ENCODE peak calls at places on chromosomes 13 and 19, in five cellular contexts. One of them, this sample, is unnamed.

GRCh38 chr19:56983148-56983547 is 136.6 kb upstream of the USP29 start:
- DNase-seq in neuronal stem cell: peak; percentile 63
- DNase-seq in IMR-90: no peak
- DNase-seq in H1: no peak
- DNase-seq in mesenchymal stem cell: no peak
- DNase-seq in this sample: no peak

GRCh38 chr13:27043013-27043412 is 128.6 kb downstream of the USP12 start:
- DNase-seq in neuronal stem cell: no peak
- DNase-seq in IMR-90: peak; percentile 98
- DNase-seq in H1: peak; percentile 19
- DNase-seq in mesenchymal stem cell: peak; percentile 98
- DNase-seq in this sample: peak; percentile 85

GRCh38 chr19:12779162-12779993 is 4.0 kb upstream of the HOOK2 start:
- DNase-seq in neuronal stem cell: no peak
- DNase-seq in IMR-90: peak; percentile 77
- DNase-seq in H1: no peak
- DNase-seq in mesenchymal stem cell: peak; percentile 93
- DNase-seq in this sample: no peak

GRCh38 chr19:1087813-1088418 is 7.3 kb downstream of the POLR2E start:
- DNase-seq in neuronal stem cell: no peak
- DNase-seq in IMR-90: no peak
- DNase-seq in H1: no peak
- DNase-seq in mesenchymal stem cell: no peak
- DNase-seq in this sample: no peak

GRCh38 chr13:45909724-45910123 is 58.2 kb upstream of the SIAH3 start:
- DNase-seq in neuronal stem cell: no peak
- DNase-seq in IMR-90: no peak
- DNase-seq in H1: no peak
- DNase-seq in mesenchymal stem cell: no peak
- DNase-seq in this sample: no peak

GRCh38 chr13:30652746-30653145 is 35.0 kb downstream of the USPL1 start:
- DNase-seq in neuronal stem cell: no peak
- DNase-seq in IMR-90: no peak
- DNase-seq in H1: no peak
- DNase-seq in mesenchymal stem cell: no peak
- DNase-seq in this sample: no peak

GRCh38 chr13:30832845-30833332 is 73.2 kb upstream of the MEDAG start:
- DNase-seq in neuronal stem cell: no peak
- DNase-seq in IMR-90: no peak
- DNase-seq in H1: peak; percentile 9
- DNase-seq in mesenchymal stem cell: peak; percentile 57
- DNase-seq in this sample: no peak

GRCh38 chr13:51524312-51524711 is 60.0 kb upstream of the WDFY2 start:
- DNase-seq in neuronal stem cell: no peak
- DNase-seq in IMR-90: peak; percentile 44
- DNase-seq in H1: no peak
- DNase-seq in mesenchymal stem cell: peak; percentile 61
- DNase-seq in this sample: peak; percentile 75

GRCh38 chr13:98606296-98606695 is 29.4 kb upstream of the STK24 start:
- DNase-seq in neuronal stem cell: no peak
- DNase-seq in IMR-90: no peak
- DNase-seq in H1: no peak
- DNase-seq in mesenchymal stem cell: no peak
- DNase-seq in this sample: peak; percentile 69

GRCh38 chr13:58081301-58081820 is 449.8 kb downstream of the PCDH17 start:
- DNase-seq in neuronal stem cell: no peak
- DNase-seq in IMR-90: no peak
- DNase-seq in H1: no peak
- DNase-seq in mesenchymal stem cell: no peak
- DNase-seq in this sample: no peak

GRCh38 chr13:105552078-105552477 is 983.4 kb downstream of the EFNB2 start:
- DNase-seq in neuronal stem cell: no peak
- DNase-seq in IMR-90: no peak
- DNase-seq in H1: no peak
- DNase-seq in mesenchymal stem cell: no peak
- DNase-seq in this sample: no peak

GRCh38 chr13:21625366-21625765 is 21.4 kb upstream of the MICU2 start:
- DNase-seq in neuronal stem cell: no peak
- DNase-seq in IMR-90: peak; percentile 52
- DNase-seq in H1: no peak
- DNase-seq in mesenchymal stem cell: peak; percentile 23
- DNase-seq in this sample: no peak
- H3K4me3 ChIP-seq in neuronal stem cell: no peak overlapping the region
- H3K4me3 ChIP-seq in IMR-90: no peak overlapping the region
- H3K4me3 ChIP-seq in H1: no peak overlapping the region
- H3K4me3 ChIP-seq in mesenchymal stem cell: no peak overlapping the region
- H3K4me3 ChIP-seq in this sample: no peak overlapping the region

DNA sequence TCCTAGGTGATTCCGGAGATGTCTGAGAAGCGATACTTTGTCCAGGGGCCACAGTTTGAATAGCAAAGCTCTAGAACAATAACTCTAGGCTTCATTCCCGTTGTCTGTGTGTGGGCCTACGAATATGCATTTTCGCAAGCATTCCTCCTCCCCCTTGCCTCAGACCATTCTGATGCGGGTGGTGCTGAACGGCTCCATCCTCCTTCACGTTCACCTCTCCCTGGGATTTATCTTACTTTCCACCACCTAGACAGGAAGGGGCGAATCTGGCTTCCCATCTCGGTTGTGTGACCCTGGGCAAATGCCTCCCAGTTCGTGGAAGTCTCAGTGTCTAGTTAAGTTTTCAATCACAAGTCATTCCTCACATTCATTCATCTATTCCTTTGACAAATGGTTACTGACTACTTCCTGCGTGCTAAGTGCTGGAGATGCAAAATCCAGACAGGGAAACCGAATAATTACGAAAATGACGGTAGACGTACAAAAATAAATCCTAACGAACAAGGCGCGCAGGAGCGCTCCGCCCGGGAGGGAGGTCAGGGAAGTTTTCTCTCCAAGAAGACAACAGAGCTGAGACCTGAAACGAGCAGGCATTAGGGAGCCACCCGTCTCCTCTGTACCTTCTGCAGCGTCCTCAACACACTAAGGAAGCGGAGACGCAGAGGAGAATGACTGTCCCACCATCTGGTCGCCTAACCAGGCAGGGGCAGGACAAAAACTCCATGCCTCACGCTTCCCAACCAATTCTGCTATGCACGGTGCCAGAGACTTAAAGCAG is 1.3 kb upstream of the CNOT3 start:
- DNase-seq in neuronal stem cell: no peak
- DNase-seq in IMR-90: peak; percentile 16
- DNase-seq in H1: no peak
- DNase-seq in mesenchymal stem cell: no peak
- DNase-seq in this sample: peak; percentile 63
- H2BK5ac ChIP-seq in neuronal stem cell: no peak overlapping the region
- H2BK5ac ChIP-seq in IMR-90: no peak overlapping the region
- H2BK5ac ChIP-seq in H1: peak overlapping the region; percentile 61
- H2BK5ac ChIP-seq in mesenchymal stem cell: no peak overlapping the region
- H2BK5ac ChIP-seq in this sample: no peak overlapping the region

DNA sequence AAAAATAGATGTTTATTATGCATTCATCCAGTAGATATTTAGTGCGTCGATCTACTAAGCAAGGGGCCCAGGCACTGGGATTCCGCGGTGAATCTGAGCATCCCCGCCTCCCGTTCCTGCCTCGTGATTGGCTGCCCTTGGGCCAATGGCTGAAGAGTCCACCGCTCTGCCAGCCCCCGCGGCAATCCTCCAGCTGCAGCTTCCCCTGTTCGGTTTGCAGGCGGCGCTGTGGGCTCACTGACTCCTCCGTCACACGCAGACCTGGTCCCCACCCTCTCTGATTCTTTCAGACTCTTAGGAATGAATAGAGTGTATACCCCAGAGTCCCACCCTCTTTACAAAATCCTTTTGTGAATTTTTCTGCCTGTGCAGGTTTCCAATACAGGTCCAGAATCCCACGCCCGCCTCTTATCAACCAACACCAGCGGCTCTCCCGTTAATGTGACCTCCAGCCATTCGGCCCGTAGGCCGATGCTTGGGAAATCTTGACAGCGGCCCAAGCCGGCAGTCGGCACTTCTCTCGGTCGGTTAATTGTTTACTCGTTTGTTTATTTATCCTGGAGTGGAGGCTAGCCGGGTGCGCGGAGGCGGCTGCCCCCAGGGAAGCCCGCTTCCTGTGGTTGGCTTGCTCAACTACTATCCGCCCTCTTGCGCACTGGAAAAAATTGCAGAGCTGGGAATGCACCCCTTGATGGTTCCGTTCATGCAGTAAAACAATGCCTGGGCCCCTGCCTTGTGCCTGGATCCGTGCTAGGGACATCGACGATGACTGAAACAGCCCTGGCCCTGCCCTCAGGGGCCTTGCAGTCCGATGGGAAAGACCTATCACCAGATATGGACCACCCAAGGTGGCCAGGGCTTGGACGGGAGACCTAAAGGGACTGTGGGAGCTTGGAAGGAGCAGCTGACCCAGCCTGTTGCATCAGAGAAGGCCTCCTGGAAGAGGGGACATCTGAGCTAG is 4.5 kb upstream of the ARHGAP35 start:
- DNase-seq in neuronal stem cell: peak; percentile 81
- DNase-seq in IMR-90: peak; percentile 94
- DNase-seq in H1: peak; percentile 72
- DNase-seq in mesenchymal stem cell: peak; percentile 96
- DNase-seq in this sample: peak; percentile 95
- H4K91ac ChIP-seq in neuronal stem cell: no peak overlapping the region
- H4K91ac ChIP-seq in IMR-90: peak overlapping the region; percentile 97
- H4K91ac ChIP-seq in H1: peak overlapping the region; percentile 7
- H4K91ac ChIP-seq in mesenchymal stem cell: peak overlapping the region; percentile 16
- H4K91ac ChIP-seq in this sample: no peak overlapping the region

GRCh38 chr13:99983401-99984133 is 2.0 kb downstream of the ZIC2 start:
- DNase-seq in neuronal stem cell: no peak
- DNase-seq in IMR-90: no peak
- DNase-seq in H1: no peak
- DNase-seq in mesenchymal stem cell: peak; percentile 35
- DNase-seq in this sample: no peak
- H3K4me3 ChIP-seq in neuronal stem cell: peak overlapping the region; percentile 93
- H3K4me3 ChIP-seq in IMR-90: no peak overlapping the region
- H3K4me3 ChIP-seq in H1: peak overlapping the region; percentile 96
- H3K4me3 ChIP-seq in mesenchymal stem cell: peak overlapping the region; percentile 96
- H3K4me3 ChIP-seq in this sample: no peak overlapping the region

GRCh38 chr13:72527333-72527732 is 200.1 kb downstream of the MZT1 start:
- DNase-seq in neuronal stem cell: no peak
- DNase-seq in IMR-90: no peak
- DNase-seq in H1: peak; percentile 9
- DNase-seq in mesenchymal stem cell: no peak
- DNase-seq in this sample: no peak

GRCh38 chr13:72535076-72535475 is 192.4 kb downstream of the MZT1 start:
- DNase-seq in neuronal stem cell: no peak
- DNase-seq in IMR-90: no peak
- DNase-seq in H1: no peak
- DNase-seq in mesenchymal stem cell: no peak
- DNase-seq in this sample: no peak

GRCh38 chr13:72530471-72530870 is 197.0 kb downstream of the MZT1 start:
- DNase-seq in neuronal stem cell: no peak
- DNase-seq in IMR-90: peak; percentile 4
- DNase-seq in H1: no peak
- DNase-seq in mesenchymal stem cell: no peak
- DNase-seq in this sample: no peak
- H2BK5ac ChIP-seq in neuronal stem cell: no peak overlapping the region
- H2BK5ac ChIP-seq in IMR-90: no peak overlapping the region
- H2BK5ac ChIP-seq in H1: no peak overlapping the region
- H2BK5ac ChIP-seq in mesenchymal stem cell: no peak overlapping the region
- H2BK5ac ChIP-seq in this sample: no peak overlapping the region

GRCh38 chr19:3265432-3265831 is 41.0 kb downstream of the CELF5 start:
- DNase-seq in neuronal stem cell: no peak
- DNase-seq in IMR-90: no peak
- DNase-seq in H1: no peak
- DNase-seq in mesenchymal stem cell: no peak
- DNase-seq in this sample: no peak

GRCh38 chr19:3268326-3268725 is 43.9 kb downstream of the CELF5 start:
- DNase-seq in neuronal stem cell: no peak
- DNase-seq in IMR-90: no peak
- DNase-seq in H1: no peak
- DNase-seq in mesenchymal stem cell: no peak
- DNase-seq in this sample: no peak

GRCh38 chr19:3266092-3266693 is 41.7 kb downstream of the CELF5 start:
- DNase-seq in neuronal stem cell: no peak
- DNase-seq in IMR-90: no peak
- DNase-seq in H1: no peak
- DNase-seq in mesenchymal stem cell: no peak
- DNase-seq in this sample: no peak

GRCh38 chr19:3268763-3269162 is 44.3 kb downstream of the CELF5 start:
- DNase-seq in neuronal stem cell: no peak
- DNase-seq in IMR-90: no peak
- DNase-seq in H1: no peak
- DNase-seq in mesenchymal stem cell: no peak
- DNase-seq in this sample: no peak

GRCh38 chr19:3266792-3267469 is 42.5 kb downstream of the CELF5 start:
- DNase-seq in neuronal stem cell: no peak
- DNase-seq in IMR-90: no peak
- DNase-seq in H1: no peak
- DNase-seq in mesenchymal stem cell: no peak
- DNase-seq in this sample: no peak
- H4K91ac ChIP-seq in neuronal stem cell: no peak overlapping the region
- H4K91ac ChIP-seq in IMR-90: no peak overlapping the region
- H4K91ac ChIP-seq in H1: no peak overlapping the region
- H4K91ac ChIP-seq in mesenchymal stem cell: no peak overlapping the region
- H4K91ac ChIP-seq in this sample: no peak overlapping the region

GRCh38 chr13:44373247-44373600 is 400 bp upstream of the SERP2 start:
- DNase-seq in neuronal stem cell: no peak
- DNase-seq in IMR-90: no peak
- DNase-seq in H1: no peak
- DNase-seq in mesenchymal stem cell: no peak
- DNase-seq in this sample: no peak

GRCh38 chr13:44378277-44378676 is 4.7 kb downstream of the SERP2 start:
- DNase-seq in neuronal stem cell: no peak
- DNase-seq in IMR-90: no peak
- DNase-seq in H1: no peak
- DNase-seq in mesenchymal stem cell: no peak
- DNase-seq in this sample: no peak

GRCh38 chr13:44371421-44371820 is 2.2 kb upstream of the SERP2 start:
- DNase-seq in neuronal stem cell: no peak
- DNase-seq in IMR-90: no peak
- DNase-seq in H1: no peak
- DNase-seq in mesenchymal stem cell: no peak
- DNase-seq in this sample: no peak

GRCh38 chr13:44373601-44374347 is at the start of gene SERP2:
- DNase-seq in neuronal stem cell: peak; percentile 41
- DNase-seq in IMR-90: no peak
- DNase-seq in H1: peak; percentile 49
- DNase-seq in mesenchymal stem cell: no peak
- DNase-seq in this sample: no peak

DNA sequence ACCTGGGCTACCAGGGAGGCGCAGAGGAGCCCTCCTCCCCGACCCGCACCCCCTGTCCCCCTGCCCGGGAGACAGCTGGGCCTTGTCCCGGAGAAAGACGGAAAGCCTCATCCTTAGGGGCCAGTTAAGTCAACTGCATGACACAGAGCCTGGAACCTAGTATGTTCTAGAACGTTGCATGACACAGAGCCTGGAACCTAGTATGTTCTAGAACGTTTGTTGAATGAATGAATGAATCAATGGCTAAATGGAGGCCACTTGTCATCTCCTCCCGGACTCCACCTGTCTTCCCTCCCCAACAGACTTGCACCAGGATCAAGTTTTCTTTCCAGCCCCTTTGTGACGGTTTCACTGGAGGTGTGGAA is 706 bp downstream of the SERP2 start:
- DNase-seq in neuronal stem cell: peak; percentile 37
- DNase-seq in IMR-90: no peak
- DNase-seq in H1: no peak
- DNase-seq in mesenchymal stem cell: no peak
- DNase-seq in this sample: no peak
- H3K4me3 ChIP-seq in neuronal stem cell: no peak overlapping the region
- H3K4me3 ChIP-seq in IMR-90: no peak overlapping the region
- H3K4me3 ChIP-seq in H1: peak overlapping the region; percentile 80
- H3K4me3 ChIP-seq in mesenchymal stem cell: peak overlapping the region; percentile 29
- H3K4me3 ChIP-seq in this sample: no peak overlapping the region

This sample was measured in trophoblast cell.